ENCODE peak calls at places on chromosomes 6 and 20, in four cellular contexts. M is K562, Z is HCT116, Q is HepG2. J is an unnamed sample. For H3K9me3, the result is how much of the 10 kb centered on the place peaks cover.

GRCh38 chr6:143940011-143940597 is 68.0 kb downstream of the PLAGL1 start:
- DNase-seq in Q (peak), Z (peak), M (peak), J (peak)

GRCh38 chr20:22690000-22690399 is 105.6 kb upstream of the FOXA2 start:
- DNase-seq in Z (no peak), Q (peak), M (no peak), J (no peak)

GRCh38 chr6:160949531-160949930 is 42.0 kb upstream of the MAP3K4 start:
- DNase-seq in Q (no peak), M (no peak), Z (no peak), J (no peak)

GRCh38 chr20:4009305-4009704 is 6.1 kb downstream of the RNF24 start:
- DNase-seq in Q (no peak), M (no peak), Z (no peak), J (no peak)

GRCh38 chr6:41715779-41716515 is 19.5 kb downstream of the TFEB start:
- DNase-seq in Q (no peak), Z (no peak), M (no peak), J (no peak)

GRCh38 chr6:88166493-88166900 is 350 bp upstream of the CNR1 start:
- DNase-seq in Q (no peak), M (no peak), Z (no peak), J (no peak)

GRCh38 chr6:139647001-139647400 is 272.6 kb upstream of the CITED2 start:
- DNase-seq in Z (no peak), Q (no peak), M (no peak), J (no peak)

GRCh38 chr6:139547082-139547776 is 172.8 kb upstream of the CITED2 start:
- DNase-seq in M (no peak), Z (no peak), Q (no peak), J (no peak)

GRCh38 chr6:11710221-11710836 is 68.3 kb downstream of the ADTRP start:
- DNase-seq in Z (no peak), M (no peak), Q (no peak), J (no peak)

GRCh38 chr6:80148220-80148619 is 41.7 kb downstream of the BCKDHB start:
- DNase-seq in Q (no peak), M (no peak), Z (no peak), J (no peak)

GRCh38 chr6:166005846-166006592 is 161.6 kb downstream of the TBXT start:
- DNase-seq in M (no peak), Z (no peak), Q (no peak), J (no peak)

GRCh38 chr20:13105864-13106457 is 97.2 kb downstream of the SPTLC3 start:
- DNase-seq in Q (peak), Z (peak), M (peak), J (no peak)

GRCh38 chr20:38805502-38805957 is at the start of gene PPP1R16B:
- DNase-seq in Q (no peak), M (peak), Z (no peak), J (no peak)

GRCh38 chr6:14228571-14228970 is 111.0 kb downstream of the CD83 start:
- DNase-seq in Q (no peak), M (no peak), Z (no peak), J (no peak)

GRCh38 chr20:62640870-62641748 is 1.2 kb upstream of the SLCO4A1 start:
- DNase-seq in Z (no peak), Q (no peak), M (no peak), J (no peak)

GRCh38 chr20:51910202-51911050 is 108.1 kb upstream of the SALL4 start:
- DNase-seq in M (no peak), Z (no peak), Q (no peak), J (no peak)

GRCh38 chr6:1904494-1904854 is 294.8 kb downstream of the FOXC1 start:
- DNase-seq in Z (no peak), M (no peak), Q (no peak), J (no peak)

GRCh38 chr6:1903780-1904493 is 294.2 kb downstream of the FOXC1 start:
- DNase-seq in M (no peak), Q (no peak), Z (no peak), J (no peak)

GRCh38 chr6:1906625-1907024 is 296.9 kb downstream of the FOXC1 start:
- DNase-seq in Z (no peak), Q (no peak), M (no peak), J (no peak)

GRCh38 chr6:1901556-1901955 is 291.8 kb downstream of the FOXC1 start:
- DNase-seq in Q (peak), Z (no peak), M (no peak), J (no peak)

GRCh38 chr6:1904898-1905297 is 295.2 kb downstream of the FOXC1 start:
- DNase-seq in Q (no peak), Z (no peak), M (no peak), J (no peak)
- TF ChIP-seq TCF7L2 in Q (no peak), Z (no peak), M (no peak), J (no peak)

GRCh38 chr6:164303092-164304007 is 888.8 kb downstream of the QKI start:
- DNase-seq in Z (no peak), M (no peak), Q (no peak), J (no peak)
- H3K9me3 ChIP-seq in Z (under half), M (under half), Q (half or more), J (under half)

DNA sequence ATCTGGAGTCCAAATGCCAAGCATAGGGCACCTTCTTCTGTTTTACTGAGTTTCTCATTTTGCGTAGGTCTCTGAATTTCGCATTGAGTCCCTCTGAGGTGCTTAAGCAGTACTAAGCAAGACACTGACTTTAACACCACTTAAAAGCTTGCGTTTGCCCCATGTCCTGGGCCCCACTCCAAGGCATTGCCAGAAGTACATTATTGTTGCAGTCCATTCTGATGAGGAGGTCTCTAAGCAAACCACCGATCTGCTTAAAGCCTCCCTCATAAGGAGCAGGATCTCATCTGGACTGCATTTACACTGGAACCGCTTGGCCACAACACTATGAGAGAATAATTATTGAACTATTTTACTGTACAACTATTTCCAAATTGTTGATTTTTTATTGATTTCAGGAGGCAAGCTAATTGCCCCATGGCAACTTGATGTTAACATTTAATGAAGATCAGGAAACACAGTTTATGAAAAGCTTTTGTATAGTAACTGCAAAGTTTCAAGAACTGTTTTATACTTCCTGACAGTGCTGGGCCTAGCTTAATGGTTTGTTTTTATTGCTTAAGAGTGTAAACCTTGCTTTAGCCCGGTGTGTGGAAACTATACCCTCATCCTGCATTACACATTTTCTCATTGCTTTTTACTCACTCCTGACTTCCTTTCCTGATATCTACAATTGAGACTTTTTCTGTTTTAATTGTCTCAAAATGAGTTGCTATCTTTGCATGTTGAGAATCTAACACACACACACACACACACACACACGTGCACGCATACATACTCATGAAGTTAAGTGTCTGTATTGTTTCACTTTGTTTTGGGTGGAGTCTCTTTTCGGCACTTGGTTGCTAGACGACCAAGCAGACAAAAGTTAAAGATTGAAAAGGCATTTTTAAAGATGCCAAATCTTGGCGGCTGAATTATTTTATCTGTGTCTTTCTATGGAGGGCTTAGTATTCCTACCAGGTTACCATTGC is 16.6 kb downstream of the BMP2 start:
- DNase-seq in M (no peak), Q (no peak), Z (no peak), J (no peak)
- TF ChIP-seq TCF7L2 in M (no peak), Q (no peak), Z (no peak), J (no peak)

GRCh38 chr6:125688138-125688537 is 61.3 kb upstream of the HEY2 start:
- DNase-seq in M (no peak), Z (no peak), Q (no peak), J (no peak)
- H3K9me3 ChIP-seq in M (under half), Z (under half), Q (under half), J (under half)

GRCh38 chr6:3868544-3868943 is 19.4 kb downstream of the FAM50B start:
- DNase-seq in M (no peak), Z (no peak), Q (no peak), J (no peak)
- TF ChIP-seq TCF7L2 in M (no peak), Z (no peak), Q (no peak), J (no peak)

DNA sequence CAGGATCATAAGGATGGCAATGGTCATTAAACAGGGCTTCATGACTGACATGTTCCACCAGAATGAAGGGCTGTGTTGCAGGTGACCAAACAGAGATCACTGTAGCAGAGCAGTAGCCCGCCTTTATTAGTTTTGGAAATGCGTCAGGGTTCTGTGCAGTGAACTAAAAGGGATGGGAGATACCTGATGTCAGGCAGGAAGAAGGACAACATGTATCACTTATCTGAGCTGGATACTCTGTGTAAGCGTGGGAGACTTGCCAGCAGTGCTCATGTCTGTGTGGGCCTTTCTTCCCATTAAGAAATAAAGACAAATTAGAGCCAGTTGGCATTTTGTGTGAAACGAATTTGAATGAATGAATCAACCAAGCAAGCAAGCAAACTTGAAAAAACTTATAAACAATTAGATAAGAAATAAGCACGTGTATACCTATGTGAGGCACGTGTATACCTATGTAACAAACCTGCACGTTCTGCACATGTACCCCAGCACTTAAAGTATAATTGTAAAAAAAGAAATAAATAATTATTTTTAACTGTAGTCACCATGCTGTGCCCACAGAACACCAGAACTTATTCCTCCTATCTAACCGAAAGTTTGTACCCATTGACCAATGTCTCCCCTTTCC is at the start of gene DEFB116:
- DNase-seq in Q (no peak), M (no peak), Z (no peak), J (no peak)
- H3K9me3 ChIP-seq in Q (under half), M (under half), Z (under half), J (under half)

DNA sequence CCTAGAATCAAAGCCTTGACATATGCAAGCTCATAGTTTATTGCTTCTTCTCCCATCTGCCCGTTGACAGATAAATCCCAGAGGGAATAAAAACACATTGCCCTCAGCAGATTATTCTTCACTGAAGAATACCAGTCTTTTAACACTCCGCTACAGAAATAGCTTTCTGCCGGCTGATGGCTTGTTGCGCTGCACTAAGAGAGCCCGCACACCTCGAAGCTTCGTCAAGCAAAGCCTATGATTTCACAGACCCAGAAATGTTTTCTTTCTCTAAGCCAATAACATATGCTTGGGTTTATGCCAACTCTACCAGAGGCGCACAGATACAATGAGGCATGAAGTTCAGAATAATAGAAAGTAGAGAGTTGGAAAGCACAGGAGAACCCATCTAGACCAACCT is 208.9 kb upstream of the FOXQ1 start:
- DNase-seq in Q (no peak), M (no peak), Z (no peak), J (no peak)
- TF ChIP-seq TCF7L2 in Q (no peak), M (no peak), Z (no peak), J (no peak)

DNA sequence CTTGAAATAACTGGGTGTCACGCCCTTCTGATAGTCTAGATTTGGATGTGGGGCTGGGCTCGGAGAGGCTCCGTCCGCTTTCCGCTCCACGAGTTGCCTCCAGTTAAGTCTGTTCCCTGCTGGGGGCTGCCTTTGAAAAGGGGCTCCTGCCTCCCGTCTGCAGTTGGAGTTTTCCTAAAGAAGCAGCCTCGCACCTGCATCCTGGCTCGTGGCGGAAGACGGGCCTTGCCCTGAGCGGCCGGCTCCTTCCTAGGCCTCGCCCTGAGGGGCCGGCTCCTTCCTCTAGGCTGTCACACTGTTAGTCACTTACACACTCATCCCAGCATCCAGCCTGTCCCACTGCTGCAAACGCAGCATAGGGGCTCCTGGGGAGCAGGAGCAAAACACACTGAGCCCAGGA is 74.4 kb downstream of the SMOC2 start:
- DNase-seq in M (no peak), Z (no peak), Q (no peak), J (no peak)
- H3K9me3 ChIP-seq in M (under half), Z (under half), Q (under half), J (under half)

GRCh38 chr20:57189713-57190112 is 76.7 kb downstream of the BMP7 start:
- DNase-seq in Z (no peak), M (no peak), Q (no peak), J (no peak)

GRCh38 chr20:57188576-57189079 is 77.8 kb downstream of the BMP7 start:
- DNase-seq in M (no peak), Q (no peak), Z (no peak), J (no peak)

GRCh38 chr20:57193094-57193493 is 73.3 kb downstream of the BMP7 start:
- DNase-seq in Z (no peak), M (no peak), Q (no peak), J (no peak)

GRCh38 chr20:57192311-57192710 is 74.1 kb downstream of the BMP7 start:
- DNase-seq in Q (no peak), Z (no peak), M (no peak), J (no peak)

DNA sequence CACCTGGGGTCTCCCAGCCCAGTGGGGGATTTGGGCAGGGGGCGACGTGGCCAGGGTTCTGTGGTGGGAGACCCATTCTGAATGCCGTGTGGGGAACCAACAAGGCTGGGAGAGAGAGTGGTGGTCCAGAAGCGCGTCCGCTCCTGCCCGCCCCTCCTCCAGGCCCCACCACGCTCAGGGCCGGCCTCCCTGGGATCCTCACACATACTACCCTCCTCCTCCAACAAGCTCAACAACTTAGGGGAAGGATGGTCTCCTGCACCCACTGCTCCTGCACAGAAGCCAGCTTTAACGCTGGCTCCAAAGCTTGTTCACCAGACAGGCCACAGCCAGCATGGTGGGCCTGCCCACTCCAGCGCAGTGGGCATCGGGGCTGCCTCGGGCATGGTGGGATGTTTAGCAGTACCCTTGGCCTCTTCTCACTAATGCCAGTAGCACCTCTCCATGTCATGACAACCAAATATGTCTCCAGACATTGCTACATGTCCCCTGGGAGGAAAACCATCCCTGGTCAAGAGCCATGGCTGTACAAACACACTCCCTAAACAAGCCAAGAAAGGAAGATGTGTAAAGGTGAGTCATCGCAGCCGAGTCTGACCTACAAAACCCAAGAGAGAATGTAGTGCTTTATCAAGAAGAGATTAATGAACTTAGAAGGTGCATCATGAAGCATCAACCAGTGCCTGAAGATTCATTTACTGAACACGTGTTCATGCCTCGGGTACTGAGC is 75.7 kb downstream of the BMP7 start:
- DNase-seq in M (no peak), Q (no peak), Z (no peak), J (no peak)
- TF ChIP-seq TCF7L2 in M (no peak), Q (no peak), Z (no peak), J (no peak)

DNA sequence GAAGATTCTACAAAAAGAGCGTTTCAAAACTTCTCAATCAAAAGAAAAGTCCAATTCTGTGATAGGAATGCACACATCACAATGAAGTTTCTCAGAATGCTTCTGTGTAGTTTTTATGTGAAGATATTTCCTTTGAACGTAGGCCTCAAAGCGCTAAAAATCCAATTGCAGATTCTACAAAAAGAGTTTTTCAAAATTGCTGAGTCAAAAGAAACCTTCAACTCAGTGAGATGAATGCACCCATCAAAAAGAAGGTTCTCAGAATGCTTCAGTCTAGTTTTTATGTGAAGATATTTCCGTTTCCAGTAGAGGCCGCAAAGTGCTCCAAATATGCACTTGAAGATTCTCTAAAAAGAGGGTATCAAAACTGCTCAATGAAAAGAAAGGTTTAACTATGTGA is 319.7 kb upstream of the DEFB115 start:
- DNase-seq in M (no peak), Z (no peak), Q (no peak), J (no peak)
- H3K9me3 ChIP-seq in M (under half), Z (under half), Q (half or more), J (under half)